ENCODE peak calls at places on chromosomes 12 and 14, in ten cellular contexts. E is NCI-H345; B is stimulated activated CD4-positive, alpha-beta T cell treated with anti-CD3 and anti-CD28 coated beads, Interleukin-4, amount 100 ng/mL, for 48 hours; Z is hypothalamus; T is GM12864; F is bronchial epithelial cell; C is OCI-LY7; Y is cardiac fibroblast; I is LoVo; A is PC-3. X is an unnamed sample.

GRCh38 chr12:23464241-23464812 is 485.1 kb downstream of the SOX5 start:
- DNase-seq in Y (no peak), B (no peak), Z (no peak), I (no peak), T (no peak), E (no peak), A (no peak), F (no peak), C (no peak), X (no peak)

GRCh38 chr12:42143401-42144173 is 1.1 kb downstream of the GXYLT1 start:
- DNase-seq in Y (peak), A (peak), F (peak), C (peak), I (peak), B (no peak), Z (no peak), E (no peak), T (no peak), X (peak)

GRCh38 chr14:104196461-104197180 is 58.2 kb downstream of the KIF26A start:
- DNase-seq in C (peak), Y (no peak), E (no peak), A (no peak), T (no peak), Z (no peak), B (no peak), F (no peak), I (no peak), X (no peak)

GRCh38 chr12:12741705-12742104 is 24.5 kb downstream of the CDKN1B start:
- DNase-seq in I (no peak), B (no peak), F (no peak), T (no peak), Z (no peak), E (no peak), A (no peak), Y (no peak), C (no peak), X (peak)

GRCh38 chr14:44846232-44846824 is 115.4 kb downstream of the KLHL28 start:
- DNase-seq in Z (no peak), F (peak), E (peak), B (no peak), A (peak), I (peak), C (peak), T (peak), Y (peak), X (peak)

GRCh38 chr12:67428431-67428830 is 159.3 kb downstream of the CAND1 start:
- DNase-seq in Z (no peak), F (peak), E (no peak), B (no peak), T (no peak), C (no peak), I (peak), Y (no peak), A (peak), X (peak)

GRCh38 chr12:85632390-85632789 is 203.8 kb downstream of the RASSF9 start:
- DNase-seq in C (no peak), Y (peak), I (no peak), A (peak), E (no peak), Z (no peak), B (no peak), T (no peak), F (peak), X (no peak)

GRCh38 chr12:130916251-130916911 is 37.3 kb upstream of the ADGRD1 start:
- DNase-seq in E (peak), B (peak), Z (peak), I (peak), T (peak), A (peak), F (peak), Y (peak), C (peak), X (peak)

GRCh38 chr12:65122661-65123060 is 1.6 kb upstream of the WIF1 start:
- DNase-seq in B (no peak), F (no peak), A (peak), Y (no peak), Z (no peak), T (no peak), I (peak), E (peak), C (no peak), X (no peak)